ENCODE peak calls at places on chromosomes 6 and 20, in eight cellular contexts. I, X, H, W, S, D, P and T are unnamed samples.

GRCh38 chr20:50478162-50479036 is 31.8 kb upstream of the PTPN1 start:
- DNase-seq in I (no peak), X (peak; percentile 80), H (peak; percentile 90), W (peak; percentile 84), S (peak; percentile 32), D (peak; percentile 89), P (peak; percentile 88), T (peak; percentile 62)

GRCh38 chr6:94478178-94479140 is 1059.1 kb upstream of the EPHA7 start:
- DNase-seq in I (no peak), X (no peak), H (no peak), W (no peak), S (no peak), D (no peak), P (no peak), T (no peak)

GRCh38 chr6:156889986-156890385 is 112.8 kb downstream of the ARID1B start:
- DNase-seq in I (no peak), X (no peak), H (no peak), W (no peak), S (no peak), D (no peak), P (no peak), T (no peak)

GRCh38 chr6:107434812-107435211 is 24.6 kb downstream of the PDSS2 start:
- DNase-seq in I (no peak), X (no peak), H (no peak), W (no peak), S (no peak), D (no peak), P (no peak), T (no peak)

GRCh38 chr6:67680297-67680932 is 954.7 kb upstream of the ADGRB3 start:
- DNase-seq in I (no peak), X (no peak), H (no peak), W (no peak), S (no peak), D (no peak), P (no peak), T (no peak)

GRCh38 chr6:25635886-25636317 is 16.1 kb upstream of the SCGN start:
- DNase-seq in I (no peak), X (no peak), H (peak; percentile 61), W (no peak), S (no peak), D (no peak), P (no peak), T (no peak)

GRCh38 chr6:43729537-43729936 is 40.5 kb upstream of the VEGFA start:
- DNase-seq in I (no peak), X (no peak), H (no peak), W (no peak), S (no peak), D (peak; percentile 6), P (no peak), T (no peak)

GRCh38 chr6:18412644-18413043 is 25.5 kb downstream of the RNF144B start:
- DNase-seq in I (no peak), X (no peak), H (no peak), W (no peak), S (no peak), D (no peak), P (no peak), T (no peak)

DNA sequence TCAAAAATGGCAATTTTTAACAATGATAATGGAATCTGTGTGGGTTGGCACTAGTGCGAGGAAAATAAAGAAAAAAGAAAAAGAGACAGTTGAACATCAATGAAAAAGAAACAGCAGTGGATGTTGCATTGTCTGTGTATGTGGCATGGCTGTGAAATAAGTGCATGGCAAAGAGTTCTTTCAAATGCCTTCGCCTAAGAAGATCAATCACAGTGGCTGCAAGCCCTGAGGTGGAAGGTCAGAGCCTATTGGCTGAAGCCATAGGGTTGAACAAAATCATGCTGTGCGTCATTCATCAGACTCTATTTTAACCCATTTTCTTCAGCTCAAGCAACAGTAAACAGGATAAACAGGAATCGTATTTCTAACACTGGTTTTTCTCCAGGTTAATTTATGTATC is 955.7 kb upstream of the EYS start:
- DNase-seq in I (no peak), X (no peak), H (peak; percentile 54), W (no peak), S (no peak), D (no peak), P (peak; percentile 11), T (no peak)
- H3K4me3 ChIP-seq in I (no peak overlapping the region), X (no peak overlapping the region), H (no peak overlapping the region), W (no peak overlapping the region), S (no peak overlapping the region), D (no peak overlapping the region), P (no peak overlapping the region), T (no peak overlapping the region)

GRCh38 chr6:73263570-73263909 is 544 bp upstream of the KHDC1 start:
- DNase-seq in I (no peak), X (no peak), H (no peak), W (no peak), S (no peak), D (no peak), P (no peak), T (no peak)

GRCh38 chr6:73264446-73264845 is 1.4 kb upstream of the KHDC1 start:
- DNase-seq in I (no peak), X (no peak), H (no peak), W (no peak), S (no peak), D (no peak), P (no peak), T (no peak)

GRCh38 chr6:73258721-73259120 is 4.3 kb downstream of the KHDC1 start:
- DNase-seq in I (no peak), X (no peak), H (peak; percentile 63), W (no peak), S (no peak), D (no peak), P (peak; percentile 35), T (no peak)

DNA sequence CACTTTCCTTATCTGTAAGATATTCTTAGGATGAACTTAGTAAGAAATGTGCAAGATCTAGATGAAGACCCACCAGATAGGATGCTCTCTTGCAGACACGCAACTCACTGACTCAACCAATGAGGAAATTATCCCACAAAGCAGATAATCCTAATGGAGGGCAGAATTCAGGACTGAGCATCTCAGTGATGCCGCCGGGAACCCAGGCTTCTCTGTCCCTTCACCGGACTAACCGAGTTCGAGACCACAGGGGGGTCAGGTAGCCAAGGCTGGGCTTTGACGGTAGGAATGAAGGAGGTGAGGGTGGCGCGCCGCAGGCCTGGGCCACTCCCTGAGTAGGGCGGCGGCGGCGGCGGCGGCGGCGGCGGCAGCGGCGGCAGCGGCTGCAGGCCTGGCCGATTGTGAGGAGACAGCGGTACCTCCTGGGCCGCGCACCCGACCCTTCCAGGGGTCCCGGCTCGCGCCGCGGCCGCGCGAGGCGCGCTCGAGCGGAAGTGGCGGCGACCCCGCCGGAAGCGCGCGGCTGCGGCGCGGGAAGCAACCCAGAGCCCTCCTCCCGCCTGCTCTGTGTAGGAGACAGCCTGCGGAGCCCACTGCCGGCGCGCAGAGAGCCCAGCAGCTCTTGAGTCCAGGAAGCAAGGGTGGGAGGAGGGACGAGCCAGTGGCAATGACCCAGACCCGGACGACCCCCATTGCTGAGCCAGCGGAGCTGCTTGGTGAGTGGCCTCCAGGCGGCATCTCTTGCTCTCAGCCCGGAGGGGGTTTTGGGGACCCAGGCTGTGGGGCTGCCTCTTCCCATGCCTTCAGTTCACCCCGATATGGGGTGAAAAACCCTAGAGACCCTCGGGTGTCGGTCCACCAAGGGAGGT is at the start of gene KHDC1:
- DNase-seq in I (no peak), X (peak; percentile 59), H (peak; percentile 88), W (peak; percentile 80), S (no peak), D (peak; percentile 78), P (peak; percentile 83), T (peak; percentile 32)
- TF ChIP-seq CTCF in I (no peak), X (no peak), H (peak; percentile 21), W (no peak), S (no peak), D (peak; percentile 9), P (no peak), T (no peak)

DNA sequence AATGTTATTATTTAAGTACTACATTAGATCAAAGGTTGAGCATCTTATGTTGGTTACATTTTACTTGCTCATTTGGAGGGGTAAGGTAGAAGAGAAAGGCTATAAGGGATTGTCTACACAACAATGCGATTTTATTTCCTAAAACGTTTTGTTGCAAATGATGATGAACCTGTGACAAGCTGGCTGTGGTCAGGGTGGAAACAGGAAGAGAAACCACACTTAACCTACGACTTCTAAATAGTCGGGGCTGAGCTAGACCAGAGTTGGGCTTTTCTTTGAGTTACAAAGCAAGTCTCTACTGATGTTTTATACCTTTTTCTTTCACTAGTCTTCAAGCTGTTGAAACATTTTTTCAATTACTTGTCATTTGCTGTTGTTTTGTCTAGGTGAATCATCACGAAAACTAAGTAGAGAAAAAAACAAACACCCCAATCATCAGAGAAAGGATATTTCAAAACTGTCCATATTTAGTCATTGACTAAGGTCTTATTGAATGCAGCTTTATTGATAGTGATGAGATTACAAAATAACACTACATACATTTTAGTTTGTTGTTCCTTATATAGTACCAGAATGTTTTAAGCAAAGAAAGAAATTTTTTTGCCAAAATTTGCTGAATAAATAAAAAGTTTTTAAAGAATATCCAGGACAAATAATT is 18.0 kb downstream of the KLHL31 start:
- DNase-seq in I (no peak), X (no peak), H (no peak), W (peak; percentile 56), S (no peak), D (no peak), P (no peak), T (no peak)
- H3K4me1 ChIP-seq in I (peaks cover 11% of the 10 kb centered on the region), X (peaks cover 12% of the 10 kb centered on the region), H (no peaks in the 10 kb centered on the region), W (peaks cover 32% of the 10 kb centered on the region), S (peaks cover 18% of the 10 kb centered on the region), D (peaks cover 14% of the 10 kb centered on the region), P (no peaks in the 10 kb centered on the region), T (peaks cover 12% of the 10 kb centered on the region)

GRCh38 chr20:36467076-36467999 is 74.0 kb upstream of the MYL9 start:
- DNase-seq in I (no peak), X (peak; percentile 83), H (no peak), W (peak; percentile 78), S (no peak), D (no peak), P (no peak), T (peak; percentile 59)

GRCh38 chr20:36462440-36463211 is 78.7 kb upstream of the MYL9 start:
- DNase-seq in I (no peak), X (peak; percentile 70), H (peak; percentile 74), W (no peak), S (peak; percentile 71), D (peak; percentile 78), P (peak; percentile 54), T (peak; percentile 69)

GRCh38 chr20:36463212-36464061 is 77.9 kb upstream of the MYL9 start:
- DNase-seq in I (no peak), X (no peak), H (no peak), W (no peak), S (peak; percentile 38), D (no peak), P (no peak), T (no peak)

GRCh38 chr20:36466089-36466488 is 75.2 kb upstream of the MYL9 start:
- DNase-seq in I (no peak), X (no peak), H (no peak), W (no peak), S (no peak), D (no peak), P (no peak), T (no peak)

DNA sequence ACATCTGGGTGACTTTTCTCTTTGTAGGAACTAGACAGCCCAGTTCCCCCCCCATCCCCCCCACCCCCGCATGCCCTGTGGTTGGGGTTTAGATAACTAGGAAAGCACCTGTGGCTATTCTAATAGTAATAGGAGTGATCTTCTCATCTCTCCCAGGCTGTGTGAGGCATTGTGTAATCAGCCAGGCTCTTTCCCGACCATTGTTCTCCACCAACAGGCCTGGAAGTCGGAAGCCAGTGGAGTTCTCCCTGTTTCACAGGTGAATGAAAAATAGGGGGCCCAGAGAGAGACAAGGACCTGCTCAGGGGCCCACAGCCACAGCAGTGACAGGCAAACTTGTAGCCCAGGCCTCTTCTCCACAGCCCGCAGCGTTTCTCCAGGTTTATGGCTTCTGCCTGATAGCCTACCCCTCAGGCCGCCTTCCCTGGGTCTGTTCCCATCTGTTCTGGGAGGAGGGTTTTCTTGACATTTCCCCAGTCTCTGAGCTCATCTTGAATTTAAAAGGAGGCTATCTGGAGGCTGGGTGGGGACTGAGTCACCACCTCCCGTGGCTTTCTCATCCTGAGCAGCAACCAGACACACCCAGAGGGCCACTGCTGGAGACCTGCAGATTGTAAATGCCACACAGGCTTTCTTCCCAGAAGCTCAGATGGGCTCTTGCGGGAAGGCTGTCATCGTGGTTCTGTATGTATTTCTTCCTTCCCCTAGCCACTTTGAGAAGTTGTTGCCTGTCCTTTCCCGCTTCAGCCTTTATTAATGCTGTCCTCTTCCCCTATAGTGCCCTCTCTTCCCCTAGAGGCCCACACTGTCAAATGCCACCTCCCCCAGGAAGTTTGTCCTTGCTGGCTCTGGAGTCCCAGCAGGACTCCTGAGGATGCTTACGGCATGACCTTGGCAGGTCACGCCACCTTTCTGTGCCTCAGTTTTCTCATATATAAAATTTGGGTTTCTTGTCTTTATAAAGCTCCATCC is 75.9 kb upstream of the MYL9 start:
- DNase-seq in I (no peak), X (peak; percentile 56), H (peak; percentile 80), W (no peak), S (peak; percentile 40), D (no peak), P (peak; percentile 59), T (no peak)
- H3K4me3 ChIP-seq in I (no peak overlapping the region), X (no peak overlapping the region), H (peak overlapping the region; percentile 60), W (no peak overlapping the region), S (peak overlapping the region; percentile 80), D (no peak overlapping the region), P (no peak overlapping the region), T (no peak overlapping the region)